ENCODE peak calls at places on chromosomes 7 and 10, in four cellular contexts. E is HT-29, H is T-helper 9 cell, J is bronchial epithelial cell. Z is an unnamed sample.
A peak's percentile ranks its signal among the peaks of the same experiment; 100 is the strongest.

GRCh38 chr7:116431783-116432182 is 67.8 kb upstream of the CAV2 start:
- DNase-seq in E (no peak), H (no peak), J (peak; percentile 43), Z (no peak)

GRCh38 chr10:104580321-104580720 is 60.8 kb upstream of the SORCS3 start:
- DNase-seq in E (no peak), H (no peak), J (peak; percentile 75), Z (no peak)

GRCh38 chr10:47368431-47369180 is 15.5 kb downstream of the ZNF488 start:
- DNase-seq in E (no peak), H (no peak), J (no peak), Z (no peak)

GRCh38 chr7:14911077-14911476 is 8.5 kb upstream of the DGKB start:
- DNase-seq in E (no peak), H (no peak), J (no peak), Z (no peak)

GRCh38 chr10:117167346-117168134 is 29.5 kb upstream of the VAX1 start:
- DNase-seq in E (no peak), H (no peak), J (no peak), Z (no peak)

GRCh38 chr10:34743804-34744203 is 71.3 kb downstream of the PARD3 start:
- DNase-seq in E (no peak), H (no peak), J (peak; percentile 96), Z (no peak)

GRCh38 chr7:1675673-1676549 is 5.8 kb downstream of the ELFN1 start:
- DNase-seq in E (no peak), H (no peak), J (no peak), Z (no peak)

GRCh38 chr10:11697718-11698527 is 44.3 kb upstream of the ECHDC3 start:
- DNase-seq in E (no peak), H (no peak), J (no peak), Z (no peak)

GRCh38 chr10:87775766-87776165 is 42.3 kb downstream of the ATAD1 start:
- DNase-seq in E (no peak), H (no peak), J (peak; percentile 36), Z (peak; percentile 60)

GRCh38 chr10:125060851-125061556 is 99.4 kb downstream of the CTBP2 start:
- DNase-seq in E (peak; percentile 78), H (no peak), J (peak; percentile 60), Z (no peak)

GRCh38 chr10:122140941-122141623 is 130.0 kb upstream of the BTBD16 start:
- DNase-seq in E (peak; percentile 28), H (no peak), J (peak; percentile 89), Z (no peak)

GRCh38 chr7:1460757-1461639 is 1.7 kb upstream of the MICALL2 start:
- DNase-seq in E (peak; percentile 77), H (no peak), J (no peak), Z (no peak)

GRCh38 chr7:108167460-108167859 is 37.3 kb upstream of the LAMB4 start:
- DNase-seq in E (no peak), H (no peak), J (no peak), Z (no peak)

GRCh38 chr7:18901351-18901750 is 216.1 kb downstream of the TWIST1 start:
- DNase-seq in E (no peak), H (no peak), J (no peak), Z (no peak)

GRCh38 chr10:103733002-103733419 is 122.4 kb downstream of the SH3PXD2A start:
- DNase-seq in E (no peak), H (no peak), J (no peak), Z (no peak)

GRCh38 chr10:3741688-3742461 is 43.1 kb downstream of the KLF6 start:
- DNase-seq in E (no peak), H (no peak), J (no peak), Z (no peak)

GRCh38 chr10:121662945-121663917 is 65.0 kb upstream of the FGFR2 start:
- DNase-seq in E (peak; percentile 38), H (no peak), J (peak; percentile 48), Z (no peak)

GRCh38 chr10:101293007-101293723 is 60.8 kb upstream of the BTRC start:
- DNase-seq in E (no peak), H (no peak), J (no peak), Z (no peak)

GRCh38 chr10:4837551-4837950 is 11.5 kb downstream of the AKR1E2 start:
- DNase-seq in E (no peak), H (no peak), J (no peak), Z (no peak)

GRCh38 chr10:63005246-63005645 is 127.9 kb upstream of the NRBF2 start:
- DNase-seq in E (no peak), H (no peak), J (peak; percentile 72), Z (no peak)

GRCh38 chr7:105346593-105347322 is 42.0 kb downstream of the SRPK2 start:
- DNase-seq in E (no peak), H (no peak), J (no peak), Z (no peak)

GRCh38 chr7:152911904-152912303 is 152.4 kb downstream of the ACTR3B start:
- DNase-seq in E (no peak), H (no peak), J (no peak), Z (no peak)

Z was measured in dermis microvascular lymphatic vessel endothelial cell.